ENCODE peak calls at places on chromosomes 5 and 9, in six cellular contexts. U is left lung, C is spleen, B is right lobe of liver, G is astrocyte, I is OCI-LY7. D is an unnamed sample.

GRCh38 chr9:115757461-115757860 is 396.1 kb upstream of the PAPPA start:
- DNase-seq in C (no peak), G (no peak), B (no peak), U (no peak), I (no peak), D (no peak)

GRCh38 chr5:126309860-126310259 is 113.3 kb upstream of the GRAMD2B start:
- DNase-seq in U (no peak), I (no peak), G (peak), C (no peak), B (no peak), D (no peak)

GRCh38 chr5:133117166-133117929 is 65.5 kb downstream of the HSPA4 start:
- DNase-seq in U (peak), C (no peak), I (no peak), B (no peak), G (no peak), D (no peak)

GRCh38 chr5:131661931-131662330 is 26.9 kb upstream of the RAPGEF6 start:
- DNase-seq in G (no peak), I (no peak), U (no peak), C (no peak), B (no peak), D (no peak)

GRCh38 chr5:89421035-89421434 is 538.1 kb upstream of the MEF2C start:
- DNase-seq in C (no peak), B (no peak), U (no peak), I (no peak), G (peak), D (no peak)

GRCh38 chr5:89336111-89336510 is 453.1 kb upstream of the MEF2C start:
- DNase-seq in G (no peak), B (no peak), C (no peak), I (no peak), U (no peak), D (no peak)

GRCh38 chr9:124038239-124038638 is 26.7 kb downstream of the LHX2 start:
- DNase-seq in C (peak), B (peak), I (no peak), G (no peak), U (no peak), D (no peak)

GRCh38 chr9:133379153-133380086 is 3.3 kb downstream of the STKLD1 start:
- DNase-seq in B (no peak), C (no peak), I (no peak), G (no peak), U (no peak), D (no peak)

GRCh38 chr9:33143241-33143642 is 23.9 kb downstream of the B4GALT1 start:
- DNase-seq in U (no peak), G (peak), I (no peak), C (no peak), B (no peak), D (no peak)

GRCh38 chr5:7745882-7746735 is 104.8 kb downstream of the CFAP90 start:
- DNase-seq in C (no peak), G (peak), I (peak), B (peak), U (no peak), D (peak)

GRCh38 chr9:99040911-99041582 is 63.9 kb upstream of the TGFBR1 start:
- DNase-seq in U (no peak), G (peak), B (no peak), I (no peak), C (no peak), D (peak)

GRCh38 chr5:75138674-75139073 is 86.3 kb upstream of the GCNT4 start:
- DNase-seq in B (no peak), I (no peak), G (no peak), C (no peak), U (no peak), D (no peak)

GRCh38 chr9:17742065-17742464 is 163.2 kb downstream of the SH3GL2 start:
- DNase-seq in U (no peak), I (no peak), B (no peak), C (no peak), G (no peak), D (no peak)

GRCh38 chr5:162485666-162486292 is 418.2 kb downstream of the GABRG2 start:
- DNase-seq in C (no peak), B (no peak), I (no peak), U (no peak), G (no peak), D (no peak)

GRCh38 chr5:112186401-112186990 is 232.6 kb downstream of the EPB41L4A start:
- DNase-seq in C (no peak), I (peak), U (no peak), G (peak), B (no peak), D (peak)

GRCh38 chr9:91567642-91568274 is 144.1 kb upstream of the NFIL3 start:
- DNase-seq in B (peak), I (no peak), U (no peak), G (no peak), C (no peak), D (no peak)

GRCh38 chr9:132090771-132091170 is 11.1 kb upstream of the MED27 start:
- DNase-seq in U (no peak), B (no peak), C (no peak), I (no peak), G (peak), D (no peak)

GRCh38 chr5:61160497-61160896 is 1.8 kb downstream of the SMIM15 start:
- DNase-seq in G (no peak), U (no peak), B (no peak), I (no peak), C (no peak), D (no peak)

GRCh38 chr5:123785160-123786001 is 273.4 kb downstream of the CSNK1G3 start:
- DNase-seq in I (no peak), B (no peak), U (no peak), C (no peak), G (peak), D (peak)

GRCh38 chr9:123927625-123928308 is 2.2 kb downstream of the DENND1A start:
- DNase-seq in I (peak), C (no peak), B (no peak), G (no peak), U (no peak), D (no peak)

GRCh38 chr5:169336234-169336633 is 35.3 kb upstream of the SLIT3 start:
- DNase-seq in I (no peak), C (no peak), G (no peak), U (no peak), B (no peak), D (no peak)

GRCh38 chr5:134247825-134248224 is 22.0 kb upstream of the PPP2CA start:
- DNase-seq in G (no peak), B (no peak), U (no peak), C (no peak), I (no peak), D (no peak)

GRCh38 chr5:72394688-72395087 is 74.5 kb downstream of the PTCD2 start:
- DNase-seq in C (no peak), I (peak), G (no peak), U (no peak), B (no peak), D (no peak)

GRCh38 chr5:820245-820644 is 30.5 kb downstream of the ZDHHC11 start:
- DNase-seq in U (no peak), I (no peak), C (no peak), G (no peak), B (no peak), D (no peak)

GRCh38 chr5:60287174-60287771 is 393.7 kb upstream of the PDE4D start:
- DNase-seq in I (peak), C (no peak), U (no peak), G (peak), B (no peak), D (no peak)

GRCh38 chr5:15383469-15383868 is 116.5 kb upstream of the FBXL7 start:
- DNase-seq in C (no peak), I (no peak), U (no peak), B (no peak), G (peak), D (no peak)

GRCh38 chr5:135386886-135387628 is 12.0 kb downstream of the MACROH2A1 start:
- DNase-seq in G (peak), C (peak), B (no peak), U (no peak), I (no peak), D (peak)

GRCh38 chr5:16768184-16768583 is 151.4 kb upstream of the RETREG1 start:
- DNase-seq in C (no peak), I (no peak), G (no peak), B (no peak), U (no peak), D (no peak)

GRCh38 chr9:114154597-114155102 is 687 bp upstream of the COL27A1 start:
- DNase-seq in I (no peak), C (no peak), G (peak), U (no peak), B (no peak), D (no peak)

GRCh38 chr5:133919148-133920136 is 49.0 kb downstream of the C5orf15 start:
- DNase-seq in I (peak), B (no peak), C (no peak), G (no peak), U (no peak), D (no peak)

GRCh38 chr9:114047717-114048116 is 30.4 kb downstream of the AMBP start:
- DNase-seq in G (no peak), I (peak), C (no peak), U (no peak), B (no peak), D (no peak)

GRCh38 chr5:160605266-160605665 is 183.6 kb downstream of the PTTG1 start:
- DNase-seq in G (no peak), B (no peak), I (no peak), C (no peak), U (no peak), D (no peak)

GRCh38 chr9:126513159-126514036 is 100.3 kb upstream of the LMX1B start:
- DNase-seq in C (peak), G (no peak), I (no peak), U (peak), B (no peak), D (no peak)

GRCh38 chr9:132163457-132163875 is 1.6 kb downstream of the NTNG2 start:
- DNase-seq in I (no peak), B (no peak), C (peak), U (peak), G (no peak), D (no peak)

DNA sequence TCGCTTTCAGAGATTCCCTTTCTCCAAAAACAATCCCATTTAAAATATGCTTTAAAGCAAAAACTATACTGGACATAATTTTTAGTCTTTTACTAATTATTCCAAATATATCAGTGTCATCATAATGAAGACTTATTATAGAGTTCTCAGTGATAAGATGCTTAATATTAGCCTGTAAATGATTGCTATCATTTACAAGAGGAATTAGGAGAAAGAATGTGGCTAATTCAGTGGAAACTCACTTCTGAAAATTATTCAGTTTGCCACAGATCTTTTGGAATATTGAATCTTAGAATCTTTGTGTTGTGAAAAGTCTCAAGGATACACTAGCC is 24.7 kb upstream of the GLRX start:
- DNase-seq in B (no peak), G (no peak), U (no peak), C (no peak), I (no peak), D (no peak)
- TF ChIP-seq CTCF in B (no peak), G (no peak), U (no peak), C (peak), I (peak), D (no peak)

GRCh38 chr5:103224118-103224893 is 34.3 kb upstream of the MACIR start:
- DNase-seq in B (no peak), C (no peak), I (peak), G (peak), U (peak), D (no peak)
- H3K4me3 ChIP-seq in B (no peak), C (no peak), I (no peak), G (no peak), U (no peak), D (no peak)

GRCh38 chr5:179913461-179913860 is 5.8 kb upstream of the TBC1D9B start:
- DNase-seq in C (peak), I (no peak), G (no peak), B (no peak), U (peak), D (no peak)
- H3K27ac ChIP-seq in C (peak), I (no peak), G (no peak), B (no peak), U (no peak), D (no peak)

GRCh38 chr9:79111653-79112052 is 460.1 kb upstream of the TLE4 start:
- DNase-seq in G (no peak), C (no peak), B (no peak), U (no peak), I (no peak), D (no peak)

GRCh38 chr9:79120533-79121315 is 451.0 kb upstream of the TLE4 start:
- DNase-seq in B (no peak), U (no peak), G (peak), I (no peak), C (no peak), D (no peak)

GRCh38 chr9:79115176-79115575 is 456.6 kb upstream of the TLE4 start:
- DNase-seq in U (no peak), B (no peak), C (no peak), G (no peak), I (no peak), D (no peak)

GRCh38 chr9:79116709-79117108 is 455.1 kb upstream of the TLE4 start:
- DNase-seq in G (no peak), I (no peak), B (no peak), U (no peak), C (no peak), D (no peak)

DNA sequence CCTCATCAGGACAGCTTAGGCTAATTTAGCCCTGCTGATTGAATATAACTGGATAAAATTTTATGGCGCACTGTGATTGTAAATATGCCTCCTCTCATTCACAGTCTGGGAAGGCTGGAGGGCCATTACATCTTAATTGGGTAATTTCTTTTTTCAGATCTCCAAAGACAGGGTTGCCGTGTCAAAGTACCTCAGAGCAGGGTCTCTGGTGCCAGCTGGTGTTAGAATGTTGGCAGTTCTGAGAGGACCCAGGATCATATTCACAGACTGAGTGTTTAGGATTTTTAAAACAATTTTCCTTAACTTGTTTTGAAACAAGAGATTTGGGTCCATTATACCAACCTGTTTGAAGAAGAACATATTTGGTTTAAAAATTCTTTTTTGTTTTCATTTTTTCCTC is 455.7 kb upstream of the TLE4 start:
- DNase-seq in U (no peak), B (no peak), C (no peak), G (no peak), I (no peak), D (no peak)
- TF ChIP-seq CTCF in U (no peak), B (no peak), C (no peak), G (no peak), I (no peak), D (no peak)

GRCh38 chr5:1882337-1883119 is at the start of gene IRX4:
- DNase-seq in B (peak), G (peak), I (no peak), C (peak), U (peak), D (no peak)

GRCh38 chr5:1880377-1881272 is 2.1 kb downstream of the IRX4 start:
- DNase-seq in B (no peak), I (no peak), C (no peak), U (peak), G (no peak), D (no peak)

GRCh38 chr5:1879292-1880263 is 3.1 kb downstream of the IRX4 start:
- DNase-seq in C (no peak), G (no peak), B (no peak), I (no peak), U (peak), D (no peak)

GRCh38 chr5:1881731-1882336 is 891 bp downstream of the IRX4 start:
- DNase-seq in C (no peak), G (no peak), I (no peak), B (peak), U (peak), D (no peak)

DNA sequence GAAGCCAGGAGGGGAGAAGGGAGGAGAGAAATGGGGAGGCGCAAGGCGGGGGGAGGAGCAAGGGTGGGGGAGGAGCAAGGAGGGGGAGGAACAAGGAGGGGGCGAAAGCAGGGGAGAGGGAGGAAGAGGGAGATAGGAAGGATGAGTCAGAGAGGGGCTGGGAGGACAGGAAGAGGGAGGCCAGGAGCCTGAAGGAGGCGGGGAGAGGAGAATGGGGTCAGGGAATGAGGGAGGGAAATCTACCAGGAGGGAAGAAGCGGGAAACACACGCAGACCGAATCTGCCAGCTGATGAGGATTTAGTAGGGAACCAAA is 1.5 kb downstream of the IRX4 start:
- DNase-seq in C (no peak), U (no peak), G (no peak), B (no peak), I (no peak), D (no peak)
- H3K4me3 ChIP-seq in C (no peak), U (no peak), G (no peak), B (no peak), I (no peak), D (no peak)

GRCh38 chr9:130933114-130934046 is 5.7 kb downstream of the FIBCD1 start:
- DNase-seq in I (no peak), B (no peak), C (no peak), U (peak), G (peak), D (no peak)
- H3K27ac ChIP-seq in I (no peak), B (no peak), C (no peak), U (no peak), G (peak), D (peak)

DNA sequence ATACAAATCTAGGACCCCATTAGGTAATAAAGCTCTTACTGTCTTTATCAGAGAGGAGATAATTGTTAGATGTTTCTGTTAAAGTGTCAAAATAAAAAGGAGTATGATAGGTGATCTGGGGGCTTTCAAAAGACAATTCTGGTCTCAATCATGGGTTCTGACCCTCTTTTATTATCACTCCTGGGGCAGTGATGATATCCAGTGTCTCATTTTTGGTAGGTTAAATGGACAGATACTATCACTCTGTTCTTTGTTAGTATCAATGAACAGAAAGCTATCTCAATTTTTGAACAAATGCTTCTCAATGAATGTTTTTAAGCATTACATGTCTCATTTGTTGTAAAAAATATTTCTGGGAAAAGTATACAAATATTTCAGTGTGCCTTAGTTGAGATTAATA is 405.9 kb downstream of the MLLT3 start:
- DNase-seq in B (no peak), G (no peak), U (no peak), C (no peak), I (no peak), D (no peak)
- TF ChIP-seq CTCF in B (no peak), G (no peak), U (no peak), C (no peak), I (no peak), D (no peak)

GRCh38 chr9:130563797-130564196 is 15.6 kb upstream of the FUBP3 start:
- DNase-seq in B (no peak), U (no peak), I (no peak), C (peak), G (no peak), D (no peak)
- H3K4me3 ChIP-seq in B (no peak), U (no peak), I (no peak), C (no peak), G (no peak), D (no peak)

GRCh38 chr5:101424530-101425175 is 521.6 kb upstream of the ST8SIA4 start:
- DNase-seq in I (no peak), C (no peak), G (peak), U (no peak), B (no peak), D (peak)

GRCh38 chr5:101429241-101429640 is 526.2 kb upstream of the ST8SIA4 start:
- DNase-seq in C (no peak), G (peak), U (no peak), B (no peak), I (no peak), D (peak)

GRCh38 chr5:101431201-101431600 is 528.1 kb upstream of the ST8SIA4 start:
- DNase-seq in U (no peak), B (no peak), I (no peak), G (no peak), C (no peak), D (no peak)

GRCh38 chr5:101430551-101430950 is 527.5 kb upstream of the ST8SIA4 start:
- DNase-seq in I (no peak), B (no peak), C (no peak), G (no peak), U (no peak), D (no peak)

GRCh38 chr5:101425345-101425744 is 522.3 kb upstream of the ST8SIA4 start:
- DNase-seq in B (no peak), U (no peak), I (no peak), C (no peak), G (peak), D (no peak)
- H3K27ac ChIP-seq in B (no peak), U (peak), I (no peak), C (no peak), G (peak), D (no peak)

GRCh38 chr5:31845351-31845750 is 206.4 kb downstream of the PDZD2 start:
- DNase-seq in U (no peak), G (peak), I (no peak), B (no peak), C (no peak), D (no peak)

GRCh38 chr5:31846934-31847333 is 208.0 kb downstream of the PDZD2 start:
- DNase-seq in G (no peak), I (no peak), B (no peak), U (no peak), C (no peak), D (no peak)

GRCh38 chr5:31847354-31847753 is 208.4 kb downstream of the PDZD2 start:
- DNase-seq in C (no peak), B (no peak), G (no peak), U (no peak), I (no peak), D (no peak)

DNA sequence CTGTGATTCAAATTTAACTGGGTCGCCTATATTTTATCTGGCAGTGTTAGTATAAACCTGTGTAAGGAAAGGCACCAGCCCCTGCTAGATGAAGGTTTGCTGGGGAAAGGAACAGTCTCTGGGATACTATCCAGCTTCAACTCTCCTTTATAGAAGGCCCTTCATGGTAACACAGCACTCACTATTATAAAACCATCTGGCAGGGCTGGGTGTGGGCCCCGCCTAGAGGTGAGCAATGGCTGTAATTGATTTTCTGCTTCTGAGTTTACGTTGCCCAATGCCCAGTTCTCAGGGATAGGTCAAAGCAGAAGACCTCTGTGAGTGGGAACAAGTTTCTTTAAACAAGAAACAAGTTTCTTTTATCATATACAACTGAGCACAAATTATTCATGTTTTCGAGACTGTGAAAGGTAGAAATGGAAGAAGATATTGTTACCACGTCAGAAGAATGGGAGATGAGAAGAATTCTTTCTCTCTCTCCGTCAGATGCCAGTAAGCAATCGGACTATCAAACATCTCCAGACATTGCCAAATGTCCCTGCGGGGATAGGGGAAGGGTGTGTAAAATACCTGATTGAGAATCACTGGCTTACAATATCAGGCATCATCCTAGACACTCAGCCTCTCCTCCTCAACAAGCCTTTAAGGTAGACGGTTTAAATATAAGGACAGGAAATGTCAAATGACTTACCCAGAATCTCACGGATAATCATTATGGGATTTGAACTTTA is 205.8 kb downstream of the PDZD2 start:
- DNase-seq in I (no peak), B (no peak), C (no peak), U (no peak), G (no peak), D (no peak)
- TF ChIP-seq CTCF in I (peak), B (no peak), C (no peak), U (no peak), G (no peak), D (no peak)